ENCODE peak calls at places on chromosomes 4 and X, in five cellular contexts. U is endothelial cell of umbilical vein, M is H1, P is HCT116, Z is HepG2. B is an unnamed sample.

GRCh38 chrX:26783512-26784225 is 567.7 kb downstream of the MAGEB5 start:
- DNase-seq in U (peak), M (peak), Z (peak), P (peak), B (peak)

GRCh38 chr4:20624783-20625364 is 75.4 kb upstream of the PACRGL start:
- DNase-seq in Z (no peak), M (no peak), U (peak), P (no peak), B (no peak)

GRCh38 chr4:52081216-52081615 is 30.1 kb downstream of the SPATA18 start:
- DNase-seq in Z (no peak), U (no peak), P (no peak), M (no peak), B (no peak)

GRCh38 chr4:6110681-6111353 is 89.5 kb downstream of the JAKMIP1 start:
- DNase-seq in P (no peak), Z (no peak), U (no peak), M (no peak), B (no peak)

GRCh38 chr4:26786916-26787315 is 73.7 kb upstream of the STIM2 start:
- DNase-seq in M (no peak), P (no peak), Z (no peak), U (no peak), B (no peak)

GRCh38 chr4:7341486-7342222 is 93.1 kb downstream of the PSAPL1 start:
- DNase-seq in U (no peak), Z (no peak), P (no peak), M (no peak), B (no peak)

GRCh38 chr4:108763226-108763593 is 357 bp upstream of the ETNPPL start:
- DNase-seq in U (peak), M (no peak), Z (no peak), P (no peak), B (no peak)

GRCh38 chr4:156788782-156789181 is 182.8 kb downstream of the PDGFC start:
- DNase-seq in P (no peak), M (no peak), Z (no peak), U (no peak), B (no peak)

GRCh38 chrX:139862208-139862607 is 70.6 kb downstream of the ATP11C start:
- DNase-seq in U (no peak), P (no peak), M (no peak), Z (no peak), B (no peak)

GRCh38 chrX:11407331-11408110 is 114.3 kb downstream of the AMELX start:
- DNase-seq in Z (no peak), M (no peak), P (no peak), U (no peak), B (no peak)

GRCh38 chr4:153267915-153268694 is 63.9 kb downstream of the TRIM2 start:
- DNase-seq in Z (no peak), P (no peak), U (no peak), M (no peak), B (no peak)

GRCh38 chr4:106096454-106096853 is 201.2 kb downstream of the NPNT start:
- DNase-seq in Z (no peak), U (no peak), P (no peak), M (no peak), B (peak)

GRCh38 chr4:174069848-174070330 is 213.6 kb downstream of the FBXO8 start:
- DNase-seq in Z (no peak), P (no peak), U (peak), M (no peak), B (no peak)

GRCh38 chrX:25925956-25926355 is 212.2 kb upstream of the MAGEB18 start:
- DNase-seq in Z (no peak), U (peak), P (no peak), M (no peak), B (no peak)

GRCh38 chrX:65513610-65514009 is 21.0 kb downstream of the LAS1L start:
- DNase-seq in M (no peak), P (no peak), U (no peak), Z (no peak), B (no peak)

GRCh38 chrX:101415180-101416130 is 7.4 kb downstream of the HNRNPH2 start:
- DNase-seq in Z (peak), M (no peak), P (no peak), U (peak), B (peak)

GRCh38 chr4:40912455-40913055 is 162.8 kb downstream of the NSUN7 start:
- DNase-seq in P (no peak), M (no peak), U (no peak), Z (no peak), B (no peak)

GRCh38 chr4:26131711-26132110 is 189.1 kb upstream of the RBPJ start:
- DNase-seq in Z (no peak), M (no peak), P (no peak), U (no peak), B (no peak)

GRCh38 chr4:118816538-118817177 is 19.3 kb downstream of the SEC24D start:
- DNase-seq in U (peak), Z (no peak), P (no peak), M (no peak), B (no peak)

GRCh38 chr4:142402156-142402555 is 443.9 kb downstream of the INPP4B start:
- DNase-seq in U (no peak), Z (no peak), M (no peak), P (no peak), B (no peak)

GRCh38 chr4:4386736-4387392 is at the start of gene NSG1:
- DNase-seq in U (no peak), Z (no peak), P (no peak), M (no peak), B (peak)

GRCh38 chr4:103498161-103499070 is 221.4 kb downstream of the TACR3 start:
- DNase-seq in M (no peak), U (peak), Z (no peak), P (no peak), B (no peak)

GRCh38 chr4:169823685-169824084 is 65.9 kb upstream of the HPF1 start:
- DNase-seq in M (peak), P (no peak), Z (peak), U (peak), B (peak)

GRCh38 chr4:109410776-109411175 is 22.8 kb upstream of the SEC24B start:
- DNase-seq in P (peak), Z (no peak), M (no peak), U (no peak), B (peak)

DNA sequence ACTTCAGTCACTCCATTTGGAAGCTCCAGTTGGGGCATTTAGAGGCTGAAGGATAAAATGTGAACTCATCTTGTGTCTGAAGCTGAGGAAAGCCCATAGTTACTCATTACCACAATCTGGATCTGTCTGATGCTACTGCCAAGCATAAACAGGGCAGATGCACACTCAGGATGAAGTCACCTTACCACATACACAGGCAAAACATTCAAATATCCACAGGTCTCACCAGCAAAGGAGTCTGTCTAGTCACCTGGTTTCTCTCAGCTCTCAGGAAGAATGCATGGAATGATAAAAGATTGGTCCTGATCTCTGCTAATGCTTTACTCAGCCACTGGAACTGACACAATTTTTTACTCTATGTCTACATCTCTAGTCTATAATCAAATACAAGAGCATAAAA is 13.0 kb upstream of the ODAPH start:
- DNase-seq in M (no peak), Z (no peak), P (no peak), U (no peak), B (no peak)
- TF ChIP-seq POLR2AphosphoS5 in M (no peak), Z (no peak), P (no peak), U (no peak), B (no peak)

GRCh38 chrX:107207089-107207488 is 678 bp downstream of the DNAAF6 start:
- DNase-seq in P (no peak), Z (no peak), U (no peak), M (no peak), B (no peak)

GRCh38 chrX:107204063-107204605 is 2.1 kb downstream of the NUP62CL start:
- DNase-seq in U (no peak), Z (no peak), M (no peak), P (no peak), B (peak)

GRCh38 chrX:107207943-107208342 is 1.5 kb downstream of the DNAAF6 start:
- DNase-seq in P (no peak), U (no peak), M (no peak), Z (no peak), B (no peak)

GRCh38 chrX:107206697-107207065 is 270 bp downstream of the DNAAF6 start:
- DNase-seq in Z (no peak), M (no peak), P (no peak), U (no peak), B (no peak)

DNA sequence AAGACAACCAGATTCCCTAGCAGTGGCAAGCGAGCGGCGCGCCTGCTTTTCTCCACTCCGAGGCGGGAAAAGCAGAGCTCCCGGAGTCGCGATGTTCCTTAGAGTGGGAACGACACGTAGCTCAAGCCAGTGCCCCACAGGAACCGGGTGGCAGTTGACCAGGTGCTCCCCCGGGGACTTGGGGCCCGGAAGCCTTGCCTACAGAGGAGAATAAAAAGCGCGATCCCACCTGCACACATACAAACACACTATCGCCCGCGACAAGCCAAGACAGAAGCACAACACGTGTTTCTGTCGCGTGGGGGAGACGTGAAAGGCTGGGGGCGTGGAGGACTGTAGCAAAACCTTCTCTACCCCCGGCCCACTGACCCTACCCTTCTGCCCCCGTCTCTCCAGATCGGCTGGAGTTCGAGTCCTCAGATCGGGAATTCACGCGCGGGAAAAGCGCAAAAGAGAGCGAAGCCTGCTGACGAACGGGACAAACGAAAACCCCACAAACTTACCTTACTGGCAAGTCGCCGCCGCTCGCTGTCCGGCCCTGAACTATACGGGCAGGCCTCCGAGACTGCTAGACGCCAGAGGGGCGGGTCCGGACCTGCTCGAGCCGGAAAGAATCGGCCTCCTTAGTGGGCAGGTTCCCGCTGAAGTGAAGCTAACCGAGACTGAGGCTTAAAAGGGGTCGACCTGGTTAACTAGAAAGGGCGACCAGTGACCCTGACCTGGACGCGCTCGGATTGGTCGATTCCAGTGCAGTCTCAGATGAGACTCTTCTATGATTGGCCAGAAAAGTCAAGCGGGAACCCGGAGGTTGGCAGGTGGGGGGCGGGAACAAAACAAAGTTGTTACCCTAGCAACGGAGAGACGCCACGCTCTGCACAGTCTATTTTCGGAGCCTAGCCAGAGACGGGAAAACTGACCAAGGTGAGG is at the start of the genes DNAAF6 and NUP62CL:
- DNase-seq in P (peak), U (peak), M (peak), Z (peak), B (peak)
- TF ChIP-seq EZH2 in P (no peak), U (no peak), M (no peak), Z (no peak), B (no peak)

GRCh38 chr4:78056265-78057129 is 626 bp upstream of the FRAS1 start:
- DNase-seq in U (peak), P (peak), Z (peak), M (no peak), B (peak)
- TF ChIP-seq POLR2AphosphoS5 in U (no peak), P (peak), Z (peak), M (peak), B (peak)

GRCh38 chr4:185640809-185641675 is 105.7 kb upstream of the PDLIM3 start:
- DNase-seq in Z (peak), U (peak), M (no peak), P (peak), B (peak)
- TF ChIP-seq EZH2 in Z (no peak), U (no peak), M (no peak), P (no peak), B (no peak)

DNA sequence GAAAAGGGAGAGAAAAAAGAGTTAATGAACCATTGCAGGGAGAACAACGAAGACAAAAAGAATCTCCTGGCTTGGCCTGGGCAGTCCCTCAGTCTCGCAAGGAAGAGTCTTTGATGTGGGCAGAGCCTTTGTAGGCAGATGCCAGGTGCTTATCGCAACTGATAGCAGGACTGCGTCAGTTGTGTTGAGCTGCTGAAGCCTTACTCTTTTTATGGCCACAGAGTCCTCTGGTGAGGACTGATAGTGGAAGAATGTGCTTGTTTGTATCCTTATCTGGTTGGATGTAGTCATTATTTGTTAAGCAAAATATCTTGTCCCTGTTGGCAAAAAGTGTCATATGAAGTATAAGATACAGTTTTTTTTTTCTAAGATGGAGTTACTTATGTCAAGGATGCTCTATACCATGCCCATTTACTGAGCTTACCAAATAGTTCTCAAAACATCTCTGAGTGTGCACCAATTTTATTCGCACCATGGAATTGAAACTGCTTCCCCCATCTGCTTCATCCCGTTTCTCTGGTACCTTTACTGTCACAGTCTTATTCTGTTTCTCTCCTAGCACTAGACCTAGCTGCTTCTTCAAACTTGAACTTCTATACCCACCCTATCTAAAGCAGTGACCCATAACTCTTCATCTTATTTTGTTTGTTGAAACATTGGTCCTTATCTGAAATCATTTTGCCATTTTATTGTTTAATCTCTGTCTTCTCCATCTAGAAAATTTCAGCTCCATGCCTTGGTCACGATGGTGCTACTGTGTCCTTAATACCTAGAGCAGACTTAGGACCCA is 47.0 kb upstream of the SPRY1 start:
- DNase-seq in M (no peak), U (no peak), Z (peak), P (no peak), B (no peak)
- TF ChIP-seq POLR2AphosphoS5 in M (no peak), U (no peak), Z (no peak), P (no peak), B (no peak)

GRCh38 chr4:139210486-139210885 is 33.5 kb upstream of the ELF2 start:
- DNase-seq in U (no peak), P (no peak), M (no peak), Z (no peak), B (no peak)
- TF ChIP-seq EZH2 in U (no peak), P (no peak), M (no peak), Z (no peak), B (no peak)

GRCh38 chr4:2166253-2166652 is 75.7 kb downstream of the HAUS3 start:
- DNase-seq in M (no peak), U (no peak), Z (no peak), P (no peak), B (no peak)
- TF ChIP-seq POLR2AphosphoS5 in M (no peak), U (no peak), Z (no peak), P (no peak), B (no peak)